ENCODE peak calls at places on chromosomes 2 and 18, in ten cellular contexts. Z is activated CD4-positive, alpha-beta T cell treated with anti-CD3 and anti-CD28 coated beads, Interleukin-2, amount 10 ng/mL, durations not matched to agents 24 days and 14 days; Y is T-helper 9 cell; M is activated naive CD4-positive, alpha-beta T cell treated with anti-CD3 and anti-CD28 coated beads for 36 hours; W is effector CD4-positive, alpha-beta T cell; A is RWPE1; L is T-cell; B is heart right ventricle; T is A172; Q is psoas muscle. J is an unnamed sample.

GRCh38 chr2:66439291-66440010 is 4.5 kb downstream of the MEIS1 start:
- DNase-seq in Z (no peak), Y (no peak), M (no peak), W (no peak), A (peak; percentile 27), L (no peak), B (peak; percentile 52), T (peak; percentile 31), Q (peak; percentile 65), J (no peak)

GRCh38 chr2:204625135-204625534 is 79.9 kb downstream of the PARD3B start:
- DNase-seq in Z (no peak), Y (no peak), M (peak; percentile 23), W (no peak), A (no peak), L (no peak), B (no peak), T (peak; percentile 44), Q (no peak), J (peak; percentile 29)

GRCh38 chr18:44107187-44107586 is 573.5 kb upstream of the SETBP1 start:
- DNase-seq in Z (no peak), Y (no peak), M (no peak), W (no peak), A (no peak), L (no peak), B (no peak), T (no peak), Q (no peak), J (no peak)

GRCh38 chr2:180523629-180524340 is 456.6 kb upstream of the UBE2E3 start:
- DNase-seq in Z (no peak), Y (no peak), M (no peak), W (no peak), A (peak; percentile 51), L (no peak), B (no peak), T (peak; percentile 93), Q (no peak), J (no peak)

GRCh38 chr2:101120124-101120996 is 30.8 kb downstream of the TBC1D8 start:
- DNase-seq in Z (no peak), Y (no peak), M (no peak), W (no peak), A (peak; percentile 57), L (no peak), B (peak; percentile 57), T (peak; percentile 70), Q (peak; percentile 93), J (no peak)

GRCh38 chr2:21055879-21056790 is 12.3 kb upstream of the APOB start:
- DNase-seq in Z (no peak), Y (no peak), M (no peak), W (no peak), A (no peak), L (no peak), B (no peak), T (no peak), Q (no peak), J (no peak)

GRCh38 chr2:28267282-28267681 is 125.4 kb upstream of the FOSL2 start:
- DNase-seq in Z (no peak), Y (no peak), M (no peak), W (no peak), A (no peak), L (no peak), B (no peak), T (no peak), Q (no peak), J (no peak)

GRCh38 chr2:158823838-158824237 is 28.7 kb downstream of the DAPL1 start:
- DNase-seq in Z (no peak), Y (no peak), M (no peak), W (no peak), A (no peak), L (no peak), B (no peak), T (no peak), Q (no peak), J (no peak)

GRCh38 chr2:89851583-89851905 is 1160.1 kb downstream of the RPIA start:
- DNase-seq in Z (no peak), Y (no peak), M (no peak), W (no peak), A (no peak), L (no peak), B (no peak), T (no peak), Q (no peak), J (no peak)

GRCh38 chr18:63016270-63016669 is 300.9 kb downstream of the PHLPP1 start:
- DNase-seq in Z (peak; percentile 83), Y (peak; percentile 27), M (peak; percentile 68), W (peak; percentile 43), A (peak; percentile 54), L (peak; percentile 39), B (no peak), T (peak; percentile 36), Q (no peak), J (peak; percentile 79)

GRCh38 chr2:10322481-10322880 is 19.8 kb downstream of the HPCAL1 start:
- DNase-seq in Z (no peak), Y (no peak), M (no peak), W (no peak), A (no peak), L (no peak), B (no peak), T (no peak), Q (no peak), J (no peak)

GRCh38 chr2:145652992-145653545 is 1133.2 kb upstream of the ZEB2 start:
- DNase-seq in Z (no peak), Y (no peak), M (no peak), W (no peak), A (peak; percentile 72), L (no peak), B (no peak), T (peak; percentile 25), Q (no peak), J (no peak)

GRCh38 chr18:21704603-21705364 is at the start of gene ABHD3:
- DNase-seq in Z (peak; percentile 98), Y (peak; percentile 91), M (peak; percentile 94), W (peak; percentile 90), A (peak; percentile 86), L (peak; percentile 93), B (peak; percentile 95), T (peak; percentile 78), Q (peak; percentile 96), J (peak; percentile 97)

GRCh38 chr2:113840463-113840975 is 49.4 kb upstream of the ACTR3 start:
- DNase-seq in Z (no peak), Y (no peak), M (no peak), W (no peak), A (no peak), L (no peak), B (no peak), T (no peak), Q (no peak), J (no peak)

GRCh38 chr2:207458582-207458981 is 71.2 kb upstream of the CREB1 start:
- DNase-seq in Z (no peak), Y (no peak), M (no peak), W (no peak), A (no peak), L (no peak), B (no peak), T (no peak), Q (no peak), J (no peak)

GRCh38 chr2:65708129-65708528 is 275.7 kb upstream of the SPRED2 start:
- DNase-seq in Z (no peak), Y (no peak), M (no peak), W (no peak), A (no peak), L (no peak), B (no peak), T (peak; percentile 64), Q (no peak), J (no peak)

GRCh38 chr2:37156071-37156856 is 516 bp downstream of the EIF2AK2 start:
- DNase-seq in Z (peak; percentile 69), Y (no peak), M (peak; percentile 46), W (peak; percentile 11), A (peak; percentile 46), L (peak; percentile 17), B (peak; percentile 44), T (peak; percentile 52), Q (peak; percentile 56), J (peak; percentile 39)

GRCh38 chr18:75133721-75134645 is 75.0 kb downstream of the PTGR3 start:
- DNase-seq in Z (no peak), Y (no peak), M (no peak), W (no peak), A (no peak), L (no peak), B (no peak), T (no peak), Q (no peak), J (peak; percentile 27)